ENCODE peak calls at places on chromosomes 6 and 20, in four cellular contexts. J is adrenal gland, M is fibroblast of mammary gland, B is GM12865. H is an unnamed sample.

GRCh38 chr6:1993049-1993448 is 252.4 kb downstream of the GMDS start:
- DNase-seq in J (no peak), B (no peak), M (peak; percentile 58), H (peak; percentile 22)

GRCh38 chr6:148487461-148487860 is 144.8 kb downstream of the SASH1 start:
- DNase-seq in J (no peak), M (no peak), B (no peak), H (no peak)

GRCh38 chr6:133817460-133818047 is 71.4 kb upstream of the TCF21 start:
- DNase-seq in J (no peak), M (no peak), B (peak; percentile 40), H (no peak)

GRCh38 chr20:9660236-9660868 is 146.0 kb downstream of the LAMP5 start:
- DNase-seq in M (peak; percentile 1), J (peak; percentile 20), B (peak; percentile 41), H (peak; percentile 4)

GRCh38 chr6:121319112-121319553 is 15.1 kb downstream of the TBC1D32 start:
- DNase-seq in J (no peak), M (peak; percentile 21), B (no peak), H (peak; percentile 43)

GRCh38 chr6:122286512-122286911 is 112.9 kb upstream of the HSF2 start:
- DNase-seq in M (peak; percentile 30), J (no peak), B (no peak), H (peak; percentile 25)

GRCh38 chr6:21992178-21992967 is 304.5 kb downstream of the PRL start:
- DNase-seq in B (peak; percentile 46), M (peak; percentile 53), J (no peak), H (peak; percentile 78)

GRCh38 chr20:6966721-6967120 is 199.2 kb downstream of the BMP2 start:
- DNase-seq in B (no peak), J (no peak), M (peak; percentile 26), H (peak; percentile 61)

GRCh38 chr6:33073431-33073871 is at the start of gene HLA-DPA1:
- DNase-seq in M (peak; percentile 12), J (peak; percentile 55), B (peak; percentile 93), H (peak; percentile 55)

GRCh38 chr6:142260748-142261147 is 41.1 kb upstream of the ADGRG6 start:
- DNase-seq in J (no peak), M (no peak), B (no peak), H (no peak)

GRCh38 chr6:5672581-5673011 is 334.1 kb downstream of the NRN1 start:
- DNase-seq in J (peak; percentile 51), M (peak; percentile 93), B (no peak), H (peak; percentile 91)

GRCh38 chr6:8558953-8559352 is 123.6 kb upstream of the SLC35B3 start:
- DNase-seq in J (no peak), M (no peak), B (no peak), H (no peak)

GRCh38 chr20:9572690-9573089 is 58.3 kb downstream of the LAMP5 start:
- DNase-seq in B (no peak), M (no peak), J (no peak), H (no peak)

GRCh38 chr20:33490023-33490933 is at the start of gene CBFA2T2:
- DNase-seq in B (no peak), M (peak; percentile 44), J (peak; percentile 68), H (peak; percentile 70)

GRCh38 chr6:157464653-157465535 is 83.9 kb downstream of the ZDHHC14 start:
- DNase-seq in B (peak; percentile 89), J (no peak), M (no peak), H (no peak)
- H3K4me3 ChIP-seq in B (peak overlapping the region; percentile 39), J (no peak overlapping the region), M (no peak overlapping the region), H (no peak overlapping the region)

DNA sequence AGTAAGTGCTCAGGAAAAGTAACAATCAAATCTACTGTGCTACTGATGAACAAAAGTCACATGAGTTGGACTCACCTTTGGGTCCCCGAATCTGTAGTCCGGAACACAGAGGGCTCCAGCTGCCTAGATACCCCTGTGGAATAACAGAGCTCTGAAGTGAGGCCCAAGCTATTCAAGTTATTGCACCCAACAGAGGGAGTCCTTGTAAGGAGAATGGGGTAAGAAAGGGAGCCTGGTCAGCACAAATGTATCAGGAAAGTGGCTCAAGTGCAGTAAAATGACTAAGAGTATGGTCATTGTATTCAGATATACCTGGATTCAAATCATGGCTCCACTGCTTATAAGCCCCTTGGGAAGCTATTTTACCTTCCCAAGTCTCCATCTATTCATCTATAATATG is 20.9 kb downstream of the EDN1 start:
- DNase-seq in B (no peak), J (no peak), M (no peak), H (peak; percentile 43)
- H3K4me3 ChIP-seq in B (no peak overlapping the region), J (no peak overlapping the region), M (no peak overlapping the region), H (no peak overlapping the region)

GRCh38 chr6:49551126-49551865 is 828 bp downstream of the C6orf141 start:
- DNase-seq in M (no peak), B (no peak), J (no peak), H (peak; percentile 18)

GRCh38 chr6:49551866-49552129 is 1.3 kb downstream of the C6orf141 start:
- DNase-seq in M (no peak), J (no peak), B (peak; percentile 9), H (no peak)

GRCh38 chr6:49553353-49553752 is 2.9 kb downstream of the C6orf141 start:
- DNase-seq in J (no peak), M (peak; percentile 87), B (no peak), H (no peak)

GRCh38 chr6:49550413-49551125 is at the start of gene C6orf141:
- DNase-seq in M (peak; percentile 27), J (no peak), B (peak; percentile 41), H (peak; percentile 14)

DNA sequence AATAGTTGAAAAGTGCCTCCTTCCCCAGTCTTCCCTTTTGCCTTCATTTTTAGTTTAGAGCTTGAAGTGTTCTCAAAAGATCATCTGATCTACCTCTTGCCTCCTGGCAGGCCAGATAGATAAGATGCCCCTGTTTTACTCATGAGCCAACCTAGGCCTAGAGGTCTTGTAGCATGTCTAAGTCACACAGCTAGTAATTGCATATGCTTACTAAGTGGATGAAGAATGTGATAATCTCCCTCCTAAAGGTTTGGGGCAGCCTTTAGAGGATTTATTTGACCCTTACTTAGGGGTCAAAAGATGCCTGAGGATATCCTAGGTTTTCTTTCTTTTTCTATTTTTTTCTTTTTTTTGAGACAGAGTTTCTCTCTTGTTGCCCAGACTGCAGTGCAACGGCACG is 2.1 kb downstream of the C6orf141 start:
- DNase-seq in M (no peak), B (no peak), J (no peak), H (no peak)
- H3K4me3 ChIP-seq in M (peak overlapping the region; percentile 6), B (no peak overlapping the region), J (no peak overlapping the region), H (no peak overlapping the region)

DNA sequence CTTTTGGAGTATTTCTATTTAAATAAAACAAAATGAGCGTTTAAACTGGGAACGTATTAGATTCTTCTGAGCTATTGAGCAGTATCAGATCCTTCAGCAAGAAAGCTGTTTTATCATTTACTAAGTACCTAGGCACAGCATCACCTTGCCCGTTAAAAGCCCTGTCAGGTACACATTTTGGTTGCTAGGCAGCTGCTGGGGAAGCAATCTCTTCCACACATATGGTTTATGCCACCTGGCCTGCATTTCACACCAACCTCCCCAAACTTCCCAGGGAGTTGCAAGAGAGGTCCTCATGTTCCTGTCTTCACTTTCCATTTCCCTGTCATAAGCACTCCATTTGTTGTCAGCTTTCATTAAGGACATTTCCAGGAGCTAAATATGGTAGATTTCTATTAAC is 400.1 kb downstream of the PLCB1 start:
- DNase-seq in J (no peak), B (no peak), M (no peak), H (no peak)
- H3K4me3 ChIP-seq in J (no peak overlapping the region), B (no peak overlapping the region), M (no peak overlapping the region), H (no peak overlapping the region)

GRCh38 chr6:93423542-93423941 is 4.2 kb upstream of the EPHA7 start:
- DNase-seq in J (peak; percentile 15), B (peak; percentile 60), M (peak; percentile 44), H (peak; percentile 65)
- H3K4me3 ChIP-seq in J (no peak overlapping the region), B (no peak overlapping the region), M (no peak overlapping the region), H (no peak overlapping the region)